ENCODE peak calls at places on chromosomes 7 and 10, in nine cellular contexts. One of them, this sample, is unnamed.

GRCh38 chr7:124700655-124701054 is 64.9 kb downstream of the GPR37 start:
- DNase-seq in PC-9: no peak
- DNase-seq in NB4: no peak
- DNase-seq in foreskin fibroblast: no peak
- DNase-seq in gastrocnemius medialis: no peak
- DNase-seq in fibroblast of lung: peak
- DNase-seq in cardiac muscle cell: no peak
- DNase-seq in fibroblast of mammary gland: no peak
- DNase-seq in tibial artery: no peak
- DNase-seq in this sample: no peak

GRCh38 chr7:69622960-69623359 is 24.7 kb downstream of the AUTS2 start:
- DNase-seq in PC-9: no peak
- DNase-seq in NB4: no peak
- DNase-seq in foreskin fibroblast: no peak
- DNase-seq in gastrocnemius medialis: no peak
- DNase-seq in fibroblast of lung: no peak
- DNase-seq in cardiac muscle cell: no peak
- DNase-seq in fibroblast of mammary gland: no peak
- DNase-seq in tibial artery: no peak
- DNase-seq in this sample: no peak

GRCh38 chr7:37973915-37974314 is 53.5 kb downstream of the EPDR1 start:
- DNase-seq in PC-9: no peak
- DNase-seq in NB4: no peak
- DNase-seq in foreskin fibroblast: no peak
- DNase-seq in gastrocnemius medialis: no peak
- DNase-seq in fibroblast of lung: peak
- DNase-seq in cardiac muscle cell: no peak
- DNase-seq in fibroblast of mammary gland: no peak
- DNase-seq in tibial artery: no peak
- DNase-seq in this sample: no peak

GRCh38 chr10:63281967-63282366 is 148.8 kb downstream of the NRBF2 start:
- DNase-seq in PC-9: no peak
- DNase-seq in NB4: no peak
- DNase-seq in foreskin fibroblast: peak
- DNase-seq in gastrocnemius medialis: no peak
- DNase-seq in fibroblast of lung: no peak
- DNase-seq in cardiac muscle cell: peak
- DNase-seq in fibroblast of mammary gland: peak
- DNase-seq in tibial artery: no peak
- DNase-seq in this sample: peak

GRCh38 chr10:12728569-12728968 is 272.9 kb downstream of the CCDC3 start:
- DNase-seq in PC-9: no peak
- DNase-seq in NB4: no peak
- DNase-seq in foreskin fibroblast: peak
- DNase-seq in gastrocnemius medialis: no peak
- DNase-seq in fibroblast of lung: peak
- DNase-seq in cardiac muscle cell: peak
- DNase-seq in fibroblast of mammary gland: no peak
- DNase-seq in tibial artery: no peak
- DNase-seq in this sample: peak

GRCh38 chr10:11604742-11605650 is 6.5 kb downstream of the USP6NL start:
- DNase-seq in PC-9: no peak
- DNase-seq in NB4: no peak
- DNase-seq in foreskin fibroblast: no peak
- DNase-seq in gastrocnemius medialis: no peak
- DNase-seq in fibroblast of lung: no peak
- DNase-seq in cardiac muscle cell: no peak
- DNase-seq in fibroblast of mammary gland: no peak
- DNase-seq in tibial artery: no peak
- DNase-seq in this sample: no peak

GRCh38 chr10:56370217-56371113 is 9.4 kb upstream of the ZWINT start:
- DNase-seq in PC-9: no peak
- DNase-seq in NB4: peak
- DNase-seq in foreskin fibroblast: no peak
- DNase-seq in gastrocnemius medialis: no peak
- DNase-seq in fibroblast of lung: no peak
- DNase-seq in cardiac muscle cell: peak
- DNase-seq in fibroblast of mammary gland: peak
- DNase-seq in tibial artery: no peak
- DNase-seq in this sample: peak

GRCh38 chr7:80369321-80369720 is 142.5 kb downstream of the GNAT3 start:
- DNase-seq in PC-9: no peak
- DNase-seq in NB4: no peak
- DNase-seq in foreskin fibroblast: no peak
- DNase-seq in gastrocnemius medialis: no peak
- DNase-seq in fibroblast of lung: no peak
- DNase-seq in cardiac muscle cell: no peak
- DNase-seq in fibroblast of mammary gland: no peak
- DNase-seq in tibial artery: no peak
- DNase-seq in this sample: no peak

GRCh38 chr7:54722026-54722425 is 37.0 kb downstream of the SEC61G start:
- DNase-seq in PC-9: no peak
- DNase-seq in NB4: no peak
- DNase-seq in foreskin fibroblast: no peak
- DNase-seq in gastrocnemius medialis: no peak
- DNase-seq in fibroblast of lung: no peak
- DNase-seq in cardiac muscle cell: no peak
- DNase-seq in fibroblast of mammary gland: no peak
- DNase-seq in tibial artery: no peak
- DNase-seq in this sample: no peak

GRCh38 chr7:99975782-99976521 is at the start of gene AZGP1:
- DNase-seq in PC-9: no peak
- DNase-seq in NB4: no peak
- DNase-seq in foreskin fibroblast: peak
- DNase-seq in gastrocnemius medialis: no peak
- DNase-seq in fibroblast of lung: no peak
- DNase-seq in cardiac muscle cell: peak
- DNase-seq in fibroblast of mammary gland: peak
- DNase-seq in tibial artery: no peak
- DNase-seq in this sample: no peak

GRCh38 chr10:115854740-115855435 is 418.1 kb downstream of the GFRA1 start:
- DNase-seq in PC-9: no peak
- DNase-seq in NB4: no peak
- DNase-seq in foreskin fibroblast: peak
- DNase-seq in gastrocnemius medialis: no peak
- DNase-seq in fibroblast of lung: peak
- DNase-seq in cardiac muscle cell: no peak
- DNase-seq in fibroblast of mammary gland: no peak
- DNase-seq in tibial artery: no peak
- DNase-seq in this sample: no peak

GRCh38 chr7:16203065-16203464 is 218.3 kb downstream of the CRPPA start:
- DNase-seq in PC-9: no peak
- DNase-seq in NB4: no peak
- DNase-seq in foreskin fibroblast: no peak
- DNase-seq in gastrocnemius medialis: no peak
- DNase-seq in fibroblast of lung: no peak
- DNase-seq in cardiac muscle cell: no peak
- DNase-seq in fibroblast of mammary gland: no peak
- DNase-seq in tibial artery: no peak
- DNase-seq in this sample: no peak

GRCh38 chr10:4590807-4591206 is 235.2 kb upstream of the AKR1E2 start:
- DNase-seq in PC-9: no peak
- DNase-seq in NB4: no peak
- DNase-seq in foreskin fibroblast: no peak
- DNase-seq in gastrocnemius medialis: no peak
- DNase-seq in fibroblast of lung: no peak
- DNase-seq in cardiac muscle cell: no peak
- DNase-seq in fibroblast of mammary gland: no peak
- DNase-seq in tibial artery: no peak
- DNase-seq in this sample: no peak

GRCh38 chr10:122252805-122253204 is 18.3 kb upstream of the BTBD16 start:
- DNase-seq in PC-9: no peak
- DNase-seq in NB4: no peak
- DNase-seq in foreskin fibroblast: no peak
- DNase-seq in gastrocnemius medialis: no peak
- DNase-seq in fibroblast of lung: peak
- DNase-seq in cardiac muscle cell: no peak
- DNase-seq in fibroblast of mammary gland: no peak
- DNase-seq in tibial artery: no peak
- DNase-seq in this sample: no peak

GRCh38 chr7:130393095-130393494 is 12.8 kb downstream of the CPA1 start:
- DNase-seq in PC-9: no peak
- DNase-seq in NB4: no peak
- DNase-seq in foreskin fibroblast: peak
- DNase-seq in gastrocnemius medialis: no peak
- DNase-seq in fibroblast of lung: peak
- DNase-seq in cardiac muscle cell: peak
- DNase-seq in fibroblast of mammary gland: peak
- DNase-seq in tibial artery: no peak
- DNase-seq in this sample: peak

GRCh38 chr7:84042110-84042539 is 152.5 kb downstream of the SEMA3A start:
- DNase-seq in PC-9: peak
- DNase-seq in NB4: no peak
- DNase-seq in foreskin fibroblast: peak
- DNase-seq in gastrocnemius medialis: no peak
- DNase-seq in fibroblast of lung: peak
- DNase-seq in cardiac muscle cell: peak
- DNase-seq in fibroblast of mammary gland: peak
- DNase-seq in tibial artery: no peak
- DNase-seq in this sample: peak

GRCh38 chr10:47099445-47099844 is 188.2 kb downstream of the PTPN20 start:
- DNase-seq in PC-9: no peak
- DNase-seq in NB4: no peak
- DNase-seq in foreskin fibroblast: no peak
- DNase-seq in gastrocnemius medialis: no peak
- DNase-seq in fibroblast of lung: no peak
- DNase-seq in cardiac muscle cell: no peak
- DNase-seq in fibroblast of mammary gland: no peak
- DNase-seq in tibial artery: no peak
- DNase-seq in this sample: no peak

GRCh38 chr10:113087082-113088029 is 137.3 kb downstream of the TCF7L2 start:
- DNase-seq in PC-9: peak
- DNase-seq in NB4: peak
- DNase-seq in foreskin fibroblast: peak
- DNase-seq in gastrocnemius medialis: peak
- DNase-seq in fibroblast of lung: peak
- DNase-seq in cardiac muscle cell: peak
- DNase-seq in fibroblast of mammary gland: peak
- DNase-seq in tibial artery: peak
- DNase-seq in this sample: peak

GRCh38 chr7:101904019-101904418 is 86.6 kb downstream of the CUX1 start:
- DNase-seq in PC-9: no peak
- DNase-seq in NB4: no peak
- DNase-seq in foreskin fibroblast: no peak
- DNase-seq in gastrocnemius medialis: no peak
- DNase-seq in fibroblast of lung: no peak
- DNase-seq in cardiac muscle cell: no peak
- DNase-seq in fibroblast of mammary gland: no peak
- DNase-seq in tibial artery: no peak
- DNase-seq in this sample: no peak

GRCh38 chr10:128779457-128779856 is 653.2 kb upstream of the MKI67 start:
- DNase-seq in PC-9: no peak
- DNase-seq in NB4: no peak
- DNase-seq in foreskin fibroblast: no peak
- DNase-seq in gastrocnemius medialis: no peak
- DNase-seq in fibroblast of lung: no peak
- DNase-seq in cardiac muscle cell: no peak
- DNase-seq in fibroblast of mammary gland: no peak
- DNase-seq in tibial artery: no peak
- DNase-seq in this sample: no peak

GRCh38 chr7:1940402-1940786 is 270.3 kb downstream of the ELFN1 start:
- DNase-seq in PC-9: no peak
- DNase-seq in NB4: peak
- DNase-seq in foreskin fibroblast: peak
- DNase-seq in gastrocnemius medialis: peak
- DNase-seq in fibroblast of lung: peak
- DNase-seq in cardiac muscle cell: peak
- DNase-seq in fibroblast of mammary gland: peak
- DNase-seq in tibial artery: peak
- DNase-seq in this sample: peak
- H3K4me3 ChIP-seq in PC-9: no peak
- H3K4me3 ChIP-seq in NB4: peak
- H3K4me3 ChIP-seq in foreskin fibroblast: no peak
- H3K4me3 ChIP-seq in gastrocnemius medialis: no peak
- H3K4me3 ChIP-seq in fibroblast of lung: no peak
- H3K4me3 ChIP-seq in cardiac muscle cell: no peak
- H3K4me3 ChIP-seq in fibroblast of mammary gland: peak
- H3K4me3 ChIP-seq in tibial artery: no peak
- H3K4me3 ChIP-seq in this sample: no peak

GRCh38 chr10:1024103-1024502 is 1.6 kb downstream of the IDI2 start:
- DNase-seq in PC-9: no peak
- DNase-seq in NB4: no peak
- DNase-seq in foreskin fibroblast: no peak
- DNase-seq in gastrocnemius medialis: no peak
- DNase-seq in fibroblast of lung: no peak
- DNase-seq in cardiac muscle cell: no peak
- DNase-seq in fibroblast of mammary gland: no peak
- DNase-seq in tibial artery: no peak
- DNase-seq in this sample: no peak
- TF ChIP-seq CTCF in PC-9: no peak
- TF ChIP-seq CTCF in NB4: no peak
- TF ChIP-seq CTCF in foreskin fibroblast: no peak
- TF ChIP-seq CTCF in gastrocnemius medialis: no peak
- TF ChIP-seq CTCF in fibroblast of lung: no peak
- TF ChIP-seq CTCF in cardiac muscle cell: no peak
- TF ChIP-seq CTCF in fibroblast of mammary gland: no peak
- TF ChIP-seq CTCF in tibial artery: no peak
- TF ChIP-seq CTCF in this sample: no peak

GRCh38 chr7:150453186-150453585 is 2.8 kb downstream of the GIMAP8 start:
- DNase-seq in PC-9: no peak
- DNase-seq in NB4: no peak
- DNase-seq in foreskin fibroblast: no peak
- DNase-seq in gastrocnemius medialis: no peak
- DNase-seq in fibroblast of lung: no peak
- DNase-seq in cardiac muscle cell: no peak
- DNase-seq in fibroblast of mammary gland: no peak
- DNase-seq in tibial artery: no peak
- DNase-seq in this sample: no peak
- H3K4me3 ChIP-seq in PC-9: no peak
- H3K4me3 ChIP-seq in NB4: no peak
- H3K4me3 ChIP-seq in foreskin fibroblast: no peak
- H3K4me3 ChIP-seq in gastrocnemius medialis: peak
- H3K4me3 ChIP-seq in fibroblast of lung: no peak
- H3K4me3 ChIP-seq in cardiac muscle cell: no peak
- H3K4me3 ChIP-seq in fibroblast of mammary gland: no peak
- H3K4me3 ChIP-seq in tibial artery: peak
- H3K4me3 ChIP-seq in this sample: no peak

DNA sequence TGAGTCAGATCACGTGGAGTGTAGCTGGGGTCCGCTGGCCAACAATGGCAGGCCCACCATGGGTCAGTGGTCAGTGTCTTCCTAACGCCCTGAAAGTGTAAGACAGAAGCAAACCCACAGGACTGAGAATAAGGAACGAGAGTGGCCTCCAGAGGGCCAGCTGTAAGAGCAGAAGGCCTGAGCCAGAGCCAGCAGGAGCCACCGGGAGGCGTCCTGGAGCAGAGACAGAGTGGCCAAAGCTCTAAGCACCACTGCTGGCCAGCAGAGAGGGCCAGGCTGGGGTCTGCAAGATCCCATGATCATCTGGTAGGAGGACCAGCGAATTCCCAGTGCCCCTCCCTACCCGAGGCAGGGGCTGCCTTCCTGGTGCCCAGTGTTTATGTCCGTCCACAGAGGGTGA is 9.2 kb downstream of the CCDC201 start:
- DNase-seq in PC-9: peak
- DNase-seq in NB4: peak
- DNase-seq in foreskin fibroblast: no peak
- DNase-seq in gastrocnemius medialis: no peak
- DNase-seq in fibroblast of lung: no peak
- DNase-seq in cardiac muscle cell: no peak
- DNase-seq in fibroblast of mammary gland: no peak
- DNase-seq in tibial artery: no peak
- DNase-seq in this sample: no peak
- TF ChIP-seq CTCF in PC-9: peak
- TF ChIP-seq CTCF in NB4: peak
- TF ChIP-seq CTCF in foreskin fibroblast: peak
- TF ChIP-seq CTCF in gastrocnemius medialis: no peak
- TF ChIP-seq CTCF in fibroblast of lung: peak
- TF ChIP-seq CTCF in cardiac muscle cell: no peak
- TF ChIP-seq CTCF in fibroblast of mammary gland: peak
- TF ChIP-seq CTCF in tibial artery: no peak
- TF ChIP-seq CTCF in this sample: peak